ENCODE peak calls at places on chromosomes 11 and 22, in five cellular contexts. D is MM.1S, F is neural progenitor cell, R is hepatocyte, Q is GM23338. X is an unnamed sample. For H3K36me3, the result is how much of the 10 kb centered on the place peaks cover.

GRCh38 chr11:45513806-45514340 is 151.5 kb downstream of the CHST1 start:
- DNase-seq in D (no peak), F (no peak), R (no peak), Q (no peak), X (no peak)

GRCh38 chr22:44012172-44012571 is 11.9 kb upstream of the PARVB start:
- DNase-seq in D (no peak), F (no peak), R (no peak), Q (no peak), X (peak)

GRCh38 chr11:64684357-64684756 is 38.6 kb downstream of the NRXN2 start:
- DNase-seq in D (no peak), F (no peak), R (no peak), Q (no peak), X (no peak)

GRCh38 chr11:33533668-33534067 is 167.0 kb downstream of the C11orf91 start:
- DNase-seq in D (no peak), F (no peak), R (no peak), Q (no peak), X (peak)

GRCh38 chr11:117618273-117618672 is 178.7 kb downstream of the DSCAML1 start:
- DNase-seq in D (no peak), F (no peak), R (no peak), Q (no peak), X (no peak)

GRCh38 chr11:118996926-118997626 is 862 bp upstream of the CENATAC start:
- DNase-seq in D (peak), F (peak), R (no peak), Q (peak), X (peak)

GRCh38 chr11:82828472-82828871 is 71.8 kb downstream of the PRCP start:
- DNase-seq in D (no peak), F (no peak), R (no peak), Q (no peak), X (no peak)

GRCh38 chr11:65439331-65440181 is 17.0 kb downstream of the NEAT1 start:
- DNase-seq in D (peak), F (no peak), R (no peak), Q (no peak), X (peak)

GRCh38 chr11:68889948-68890446 is 13.6 kb downstream of the MRPL21 start:
- DNase-seq in D (no peak), F (peak), R (peak), Q (peak), X (peak)

GRCh38 chr22:39546889-39547586 is 14.5 kb upstream of the RPS19BP1 start:
- DNase-seq in D (no peak), F (no peak), R (no peak), Q (no peak), X (peak)

DNA sequence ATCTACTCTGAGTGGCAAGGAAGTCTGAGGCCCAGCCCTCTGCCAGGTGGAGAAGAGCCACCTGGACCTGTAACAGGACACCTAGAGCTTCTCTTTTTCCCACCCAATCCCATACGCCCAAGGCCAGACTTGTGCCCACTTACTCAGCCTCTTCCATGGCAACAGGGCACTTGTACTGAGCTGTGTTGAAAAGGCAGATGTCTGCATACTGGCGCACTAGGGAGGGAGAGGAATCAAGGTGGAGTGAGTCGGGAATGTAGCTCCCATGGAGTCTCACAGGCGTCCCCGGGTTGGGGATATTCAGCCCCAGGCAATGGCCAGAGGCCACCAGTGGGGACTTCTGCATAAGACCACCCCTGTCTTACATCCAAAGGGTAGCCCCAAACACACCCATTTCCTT is 36.1 kb downstream of the TPBGL start:
- DNase-seq in D (no peak), F (no peak), R (no peak), Q (peak), X (no peak)
- H3K36me3 ChIP-seq in D (under half), F (under half), R (under half), Q (under half), X (under half)

DNA sequence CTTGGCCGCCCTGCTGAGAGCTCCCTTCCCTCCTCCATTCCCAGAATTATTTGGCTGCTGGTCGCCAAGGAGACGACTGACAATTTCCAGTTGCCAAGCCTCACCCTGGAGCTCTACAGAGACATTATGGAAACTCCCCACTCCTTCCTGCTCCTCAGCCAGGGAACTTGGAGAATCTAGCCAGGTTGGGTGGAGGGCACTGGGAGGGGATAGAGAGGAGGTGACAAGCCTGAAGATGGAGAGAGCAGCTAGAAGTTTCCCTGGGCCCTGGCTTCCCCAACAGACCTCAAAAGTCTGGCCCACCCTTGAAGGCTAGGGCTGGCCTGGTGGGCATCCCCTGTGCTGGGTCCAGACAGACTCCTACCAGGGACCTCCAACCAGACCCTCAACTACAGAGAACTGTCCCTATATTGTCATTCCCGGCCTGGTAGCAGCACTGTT is 6.7 kb upstream of the VSIG10L2 start:
- DNase-seq in D (no peak), F (no peak), R (no peak), Q (no peak), X (peak)
- TF ChIP-seq EZH2phosphoT487 in D (no peak), F (no peak), R (no peak), Q (no peak), X (no peak)

DNA sequence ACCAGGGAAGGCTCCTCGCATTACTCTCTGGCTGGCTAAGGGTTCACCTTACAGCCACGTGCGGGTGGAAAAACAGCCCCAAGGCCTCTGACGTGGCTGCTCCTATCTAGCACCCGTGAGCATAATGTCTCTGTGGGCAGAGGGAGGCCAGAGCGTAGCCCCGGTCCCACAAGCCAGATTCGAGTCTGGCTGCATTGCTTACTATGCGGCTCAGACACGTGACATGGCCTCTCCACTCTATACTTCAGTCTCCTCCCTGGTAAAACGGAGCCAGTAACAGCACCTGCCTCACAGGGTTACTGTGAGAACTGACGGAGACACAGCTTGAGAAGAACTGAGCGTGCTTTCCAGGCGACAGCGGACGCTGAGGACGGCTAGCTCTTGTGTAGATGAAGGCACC is 105.8 kb upstream of the BID start:
- DNase-seq in D (no peak), F (no peak), R (no peak), Q (no peak), X (no peak)
- H3K36me3 ChIP-seq in D (under half), F (under half), R (under half), Q (under half), X (under half)

GRCh38 chr11:84788220-84788619 is 838.9 kb downstream of the DLG2 start:
- DNase-seq in D (no peak), F (no peak), R (no peak), Q (no peak), X (no peak)
- TF ChIP-seq EZH2phosphoT487 in D (no peak), F (no peak), R (no peak), Q (no peak), X (no peak)

GRCh38 chr22:24088796-24089195 is 77.7 kb downstream of the CABIN1 start:
- DNase-seq in D (no peak), F (peak), R (no peak), Q (peak), X (peak)
- H3K36me3 ChIP-seq in D (under half), F (under half), R (under half), Q (under half), X (under half)

DNA sequence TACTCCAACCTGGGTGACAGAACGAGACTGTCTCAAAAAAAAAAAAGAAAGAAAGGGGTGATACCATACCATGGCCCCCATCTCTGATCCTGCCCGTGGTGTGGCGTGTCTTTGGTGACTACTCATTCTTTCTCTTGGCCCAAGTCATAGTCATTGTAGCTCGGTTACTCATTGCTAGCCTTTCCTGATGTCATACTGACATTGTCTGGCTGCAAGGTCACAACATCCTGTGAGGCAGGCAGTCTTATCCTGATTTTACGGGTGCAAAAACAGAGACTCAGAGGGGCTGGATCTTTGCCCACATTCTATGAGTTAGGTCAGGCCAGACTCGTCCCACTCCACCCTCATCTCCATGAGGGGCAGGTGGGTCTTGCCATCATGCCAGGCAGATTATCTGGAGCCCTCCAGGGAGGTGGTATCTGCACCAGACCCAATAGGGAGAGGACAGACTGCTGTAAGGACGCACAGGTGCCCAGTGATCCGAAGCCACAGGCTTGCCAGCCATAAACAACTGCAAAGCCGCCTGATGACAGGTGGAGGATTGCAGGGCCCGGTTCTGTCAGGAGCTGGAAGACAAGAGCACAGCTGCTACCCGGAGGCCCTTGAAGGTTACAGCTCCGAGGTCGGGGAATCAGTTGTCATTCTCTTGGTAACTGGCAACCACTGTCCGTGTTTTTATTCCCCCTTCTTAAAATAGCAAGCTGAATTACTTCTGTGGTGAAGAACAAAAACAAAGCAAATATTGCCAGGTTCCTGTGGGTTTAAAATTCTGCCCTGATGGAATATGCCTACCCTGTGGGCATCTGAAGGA is 13.8 kb downstream of the TOM1 start:
- DNase-seq in D (no peak), F (no peak), R (peak), Q (no peak), X (peak)
- TF ChIP-seq EZH2phosphoT487 in D (no peak), F (no peak), R (no peak), Q (no peak), X (no peak)

GRCh38 chr22:17112491-17113042 is 8.6 kb downstream of the TMEM121B start:
- DNase-seq in D (no peak), F (no peak), R (no peak), Q (no peak), X (no peak)
- H3K36me3 ChIP-seq in D (under half), F (under half), R (under half), Q (under half), X (under half)